ENCODE peak calls at places on chromosomes 7 and 10, in nine cellular contexts. L, M, K, E, C, W, D, P and Z are unnamed samples.

GRCh38 chr10:48745662-48746245 is 61.1 kb downstream of the WDFY4 start:
- DNase-seq in L (no peak), M (no peak), W (no peak), D (peak; percentile 17), P (no peak), C (no peak), K (no peak), E (no peak), Z (no peak)

GRCh38 chr10:88689366-88689765 is 16.7 kb upstream of the LIPK start:
- DNase-seq in M (no peak), W (no peak), L (no peak), K (no peak), C (no peak), P (no peak), D (no peak), E (no peak), Z (no peak)

GRCh38 chr7:39566056-39566921 is at the start of gene YAE1:
- DNase-seq in M (peak; percentile 63), L (peak; percentile 73), W (peak; percentile 93), C (peak; percentile 91), K (peak; percentile 76), E (peak; percentile 91), P (peak; percentile 79), D (peak; percentile 84), Z (peak; percentile 88)

GRCh38 chr7:135001390-135002165 is 15.3 kb downstream of the AGBL3 start:
- DNase-seq in C (no peak), K (peak; percentile 47), W (no peak), M (no peak), P (no peak), D (no peak), L (no peak), E (no peak), Z (no peak)

GRCh38 chr7:77575187-77575586 is 38.1 kb downstream of the PTPN12 start:
- DNase-seq in M (no peak), P (no peak), L (no peak), C (no peak), K (no peak), W (no peak), D (peak; percentile 13), E (no peak), Z (no peak)

GRCh38 chr7:155153676-155154075 is 83.6 kb downstream of the HTR5A start:
- DNase-seq in P (no peak), E (no peak), K (no peak), M (no peak), C (no peak), W (no peak), D (no peak), L (no peak), Z (no peak)

GRCh38 chr7:96178581-96178980 is 143.3 kb downstream of the SLC25A13 start:
- DNase-seq in P (no peak), W (no peak), M (no peak), K (no peak), C (no peak), E (no peak), D (no peak), L (peak; percentile 24), Z (no peak)

GRCh38 chr10:116104210-116104932 is 168.6 kb downstream of the GFRA1 start:
- DNase-seq in D (no peak), P (no peak), K (no peak), M (no peak), W (no peak), L (no peak), E (no peak), C (no peak), Z (no peak)

GRCh38 chr10:43049081-43049551 is 27.8 kb upstream of the RET start:
- DNase-seq in M (no peak), P (no peak), D (no peak), W (no peak), C (no peak), L (no peak), E (no peak), K (no peak), Z (peak; percentile 4)

GRCh38 chr7:23022258-23022745 is 8.4 kb upstream of the HYCC1 start:
- DNase-seq in K (peak; percentile 97), P (no peak), D (no peak), W (no peak), L (no peak), C (no peak), M (no peak), E (no peak), Z (no peak)

GRCh38 chr7:1555813-1556540 is at the start of gene TMEM184A:
- DNase-seq in E (peak; percentile 92), W (peak; percentile 47), P (no peak), L (no peak), D (no peak), M (no peak), K (no peak), C (no peak), Z (peak; percentile 67)

GRCh38 chr10:114043532-114044250 is at the start of gene ADRB1:
- DNase-seq in C (peak; percentile 83), P (peak; percentile 10), K (no peak), M (peak; percentile 76), E (peak; percentile 79), W (peak; percentile 78), D (peak; percentile 80), L (no peak), Z (peak; percentile 39)